ENCODE peak calls at places on chromosomes 11 and 22, in four cellular contexts. Q, I, B and V are unnamed samples.

GRCh38 chr11:33543823-33544222 is 156.8 kb downstream of the C11orf91 start:
- DNase-seq in Q (no peak), I (no peak), B (peak), V (no peak)

GRCh38 chr11:105935791-105936190 is 86.2 kb downstream of the MSANTD4 start:
- DNase-seq in Q (no peak), I (no peak), B (peak), V (no peak)

GRCh38 chr11:57438345-57439280 is 11.7 kb upstream of the SLC43A3 start:
- DNase-seq in Q (no peak), I (no peak), B (no peak), V (no peak)

GRCh38 chr11:96219981-96220623 is 122.9 kb downstream of the MAML2 start:
- DNase-seq in Q (no peak), I (no peak), B (peak), V (no peak)

GRCh38 chr22:32771761-32772160 is 29.7 kb upstream of the TIMP3 start:
- DNase-seq in Q (no peak), I (no peak), B (no peak), V (no peak)

GRCh38 chr11:35418282-35418846 is 994 bp downstream of the SLC1A2 start:
- DNase-seq in Q (peak), I (peak), B (no peak), V (no peak)

GRCh38 chr22:31800065-31800464 is 46.2 kb downstream of the DEPDC5 start:
- DNase-seq in Q (no peak), I (no peak), B (peak), V (no peak)

GRCh38 chr22:39384750-39385480 is 14.7 kb upstream of the TAB1 start:
- DNase-seq in Q (peak), I (peak), B (peak), V (peak)

GRCh38 chr11:66008468-66009101 is 3.2 kb upstream of the CST6 start:
- DNase-seq in Q (no peak), I (no peak), B (no peak), V (no peak)

GRCh38 chr11:117923773-117924172 is 5.4 kb downstream of the TMPRSS13 start:
- DNase-seq in Q (no peak), I (no peak), B (no peak), V (no peak)

GRCh38 chr22:44710474-44711235 is 8.7 kb downstream of the PRR5 start:
- DNase-seq in Q (no peak), I (no peak), B (no peak), V (no peak)

GRCh38 chr11:86440305-86440716 is 65.6 kb downstream of the CCDC81 start:
- DNase-seq in Q (no peak), I (no peak), B (peak), V (no peak)

GRCh38 chr11:72012897-72013721 is 14.4 kb downstream of the IL18BP start:
- DNase-seq in Q (no peak), I (no peak), B (peak), V (no peak)

GRCh38 chr11:119700030-119700429 is 29.0 kb downstream of the NECTIN1 start:
- DNase-seq in Q (no peak), I (no peak), B (no peak), V (no peak)

DNA sequence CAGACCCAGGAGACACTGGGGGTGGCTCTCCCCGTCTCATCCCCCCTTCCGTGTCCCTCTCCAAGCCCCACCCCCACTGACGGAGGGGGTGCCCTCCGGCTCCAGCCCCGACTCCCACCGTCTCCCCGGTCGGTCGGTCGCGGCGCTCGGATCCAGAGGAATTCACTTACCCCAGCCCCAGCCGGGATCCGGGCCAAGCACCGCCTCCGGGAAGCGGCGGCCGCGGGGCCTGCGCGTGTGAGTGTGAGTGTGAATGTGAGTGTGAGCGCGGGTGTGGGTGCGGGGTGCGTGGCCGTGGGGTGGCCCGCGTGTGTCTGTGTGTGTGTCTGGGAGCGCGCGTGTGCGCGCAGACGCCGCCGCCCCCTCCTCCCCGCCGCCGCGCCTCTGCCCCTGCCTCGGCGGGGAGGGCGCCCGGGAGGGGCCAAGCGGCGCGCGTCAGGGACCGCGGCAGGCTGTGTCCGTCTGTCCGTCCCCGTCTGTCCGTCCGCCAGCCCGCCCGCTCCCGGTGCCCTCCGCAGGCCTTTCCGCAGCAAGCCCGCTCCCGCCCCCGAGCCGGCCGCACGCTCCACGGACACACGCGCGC is at the start of gene ELFN2:
- DNase-seq in Q (no peak), I (no peak), B (peak), V (no peak)
- H4K91ac ChIP-seq in Q (peak), I (no peak), B (peak), V (peak)

GRCh38 chr11:133531971-133532651 is at the start of gene OPCML:
- DNase-seq in Q (no peak), I (peak), B (no peak), V (peak)
- H3K23ac ChIP-seq in Q (peak), I (no peak), B (no peak), V (no peak)

DNA sequence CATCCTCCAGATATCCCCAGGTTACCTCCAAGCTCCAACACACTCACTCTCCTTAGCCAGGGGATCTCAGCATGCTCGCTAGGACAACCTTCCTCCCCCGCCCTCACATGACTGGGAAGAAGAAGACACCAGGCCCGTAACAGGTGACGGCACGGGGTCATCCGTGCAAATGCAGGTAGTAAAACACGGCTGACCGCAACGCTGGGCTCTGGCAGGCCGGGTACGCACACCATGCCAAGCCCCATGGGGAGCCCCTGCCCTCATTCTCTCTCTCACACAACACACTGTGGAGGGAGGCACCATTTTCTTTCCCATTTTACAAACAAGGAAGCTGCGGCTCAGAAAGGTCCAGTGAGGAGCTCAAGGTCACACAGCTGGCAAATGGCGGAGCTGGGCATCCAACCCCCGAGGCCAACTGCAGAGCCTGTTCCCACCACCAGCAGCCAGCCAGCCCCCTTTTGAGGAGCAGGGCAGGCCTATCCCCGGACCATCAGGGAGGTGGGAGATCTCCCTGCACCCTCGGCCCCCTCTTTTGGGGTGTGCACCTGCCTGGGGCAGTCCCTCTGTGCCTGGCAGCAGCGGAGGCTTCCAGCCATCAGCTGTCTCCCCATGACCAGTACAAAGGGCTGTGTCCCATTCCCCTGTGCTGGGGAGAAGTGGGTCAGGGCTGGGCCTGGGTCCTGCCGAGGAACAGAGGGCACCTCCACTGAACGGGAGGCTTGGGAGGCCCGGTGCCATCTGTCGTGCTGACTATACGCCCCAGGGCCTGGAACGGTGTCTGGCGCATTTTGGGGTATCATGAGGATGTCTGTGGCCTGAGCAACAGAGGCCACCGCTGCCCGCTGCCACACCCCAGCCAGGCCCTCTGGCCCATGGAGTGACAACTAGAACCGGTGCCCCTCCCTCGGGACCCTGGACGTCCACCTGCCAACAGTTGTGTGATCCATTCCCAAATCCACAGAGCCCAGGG is 280.9 kb downstream of the CTTN start:
- DNase-seq in Q (no peak), I (no peak), B (no peak), V (no peak)
- H4K8ac ChIP-seq in Q (no peak), I (no peak), B (no peak), V (no peak)

DNA sequence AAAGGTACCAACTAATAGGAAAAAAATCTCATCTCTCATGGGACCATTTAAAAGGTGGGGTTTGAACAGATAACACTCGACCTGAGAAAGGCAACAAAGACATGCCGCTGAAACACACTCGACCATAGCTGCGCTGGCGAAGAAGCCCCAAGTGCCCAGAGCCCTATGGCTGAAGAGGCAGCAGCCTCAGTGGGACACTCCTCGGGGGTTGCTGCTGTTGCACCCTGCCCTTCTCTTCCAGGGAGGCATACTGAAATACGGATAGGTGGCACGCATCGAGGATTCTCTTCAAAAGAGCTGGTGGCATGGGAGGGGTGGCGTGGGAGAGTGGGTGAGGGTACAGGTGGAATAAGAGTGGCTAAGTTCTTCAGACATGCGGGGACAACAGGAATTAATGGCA is 18.5 kb upstream of the PHLDA2 start:
- DNase-seq in Q (no peak), I (no peak), B (no peak), V (no peak)
- H4K91ac ChIP-seq in Q (no peak), I (no peak), B (no peak), V (no peak)

DNA sequence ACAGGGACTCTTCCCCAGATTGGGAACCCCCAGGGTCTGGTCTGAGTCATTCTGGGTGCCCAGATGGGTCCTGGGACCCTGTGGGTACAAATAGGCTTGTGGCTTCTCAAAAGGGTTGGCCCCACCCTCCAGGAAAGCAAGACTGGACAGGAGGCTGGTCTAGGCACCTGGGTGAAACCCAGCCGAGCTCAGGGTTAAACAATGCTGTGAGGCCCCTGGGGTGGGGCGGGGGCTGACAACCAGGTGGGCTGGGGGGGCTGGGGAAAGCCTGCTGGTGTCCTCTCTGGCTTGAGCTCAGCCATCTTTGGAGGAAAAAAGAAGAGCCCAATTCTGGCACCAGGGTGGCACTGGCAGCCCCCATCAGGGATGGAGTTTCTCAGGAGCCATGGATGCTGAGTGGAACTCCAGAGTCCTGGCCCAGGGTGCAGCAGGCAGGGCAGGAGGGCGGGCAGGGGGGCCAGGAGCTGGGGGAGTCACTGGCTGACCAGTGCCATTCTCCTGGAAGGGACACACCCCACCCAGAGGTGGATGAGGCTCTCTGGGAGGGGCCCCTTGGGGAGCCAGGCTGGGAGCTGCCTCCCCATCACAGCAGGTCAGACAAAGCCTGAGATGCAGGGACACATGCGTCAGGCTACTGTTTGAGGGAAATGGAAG is 1.1 kb downstream of the SEPTIN5 start:
- DNase-seq in Q (no peak), I (no peak), B (no peak), V (no peak)
- H3K23ac ChIP-seq in Q (peak), I (no peak), B (no peak), V (no peak)

GRCh38 chr11:10858505-10859360 is 880 bp upstream of the ZBED5 start:
- DNase-seq in Q (no peak), I (peak), B (peak), V (no peak)
- H4K8ac ChIP-seq in Q (no peak), I (no peak), B (peak), V (peak)